ENCODE peak calls at places on chromosomes 4 and X, in seven cellular contexts. P, E, I, D, O, Z and M are unnamed samples.

GRCh38 chrX:68462197-68462596 is 28.9 kb upstream of the OPHN1 start:
- DNase-seq in Z (no peak), D (no peak), P (no peak), O (no peak), I (no peak), E (no peak), M (peak)

GRCh38 chr4:190015538-190016368 is 11.3 kb downstream of the FRG2 start:
- DNase-seq in O (no peak), E (peak), I (no peak), Z (no peak), P (no peak), D (no peak), M (no peak)

GRCh38 chr4:2151544-2151943 is 90.4 kb downstream of the HAUS3 start:
- DNase-seq in P (no peak), Z (no peak), O (no peak), D (no peak), I (no peak), E (no peak), M (no peak)

GRCh38 chrX:49247916-49248811 is 12.9 kb downstream of the CCDC22 start:
- DNase-seq in D (no peak), O (no peak), I (no peak), Z (no peak), E (no peak), P (no peak), M (no peak)

GRCh38 chrX:79081895-79082512 is 62.5 kb upstream of the GPR174 start:
- DNase-seq in O (no peak), Z (no peak), E (no peak), D (no peak), P (no peak), I (peak), M (peak)

GRCh38 chr4:26992657-26993361 is 132.2 kb downstream of the STIM2 start:
- DNase-seq in E (peak), P (peak), O (peak), D (no peak), Z (no peak), I (peak), M (no peak)

GRCh38 chr4:68079918-68080317 is 49.8 kb downstream of the TMPRSS11F start:
- DNase-seq in P (no peak), D (no peak), E (no peak), Z (no peak), I (no peak), O (no peak), M (no peak)

GRCh38 chr4:141078871-141079270 is 54.4 kb downstream of the RNF150 start:
- DNase-seq in I (peak), D (no peak), O (no peak), Z (no peak), E (no peak), P (no peak), M (no peak)

GRCh38 chr4:7124643-7125442 is 57.0 kb upstream of the GRPEL1 start:
- DNase-seq in E (peak), D (peak), Z (peak), O (no peak), I (peak), P (peak), M (peak)

GRCh38 chrX:31854716-31855115 is 782.9 kb upstream of the FTHL17 start:
- DNase-seq in Z (no peak), O (no peak), D (no peak), E (no peak), P (no peak), I (no peak), M (no peak)

GRCh38 chr4:3385719-3386440 is 55.9 kb upstream of the HGFAC start:
- DNase-seq in P (no peak), Z (no peak), D (no peak), I (no peak), O (peak), E (no peak), M (no peak)

GRCh38 chr4:94468093-94468492 is 16.4 kb downstream of the PDLIM5 start:
- DNase-seq in E (no peak), P (no peak), I (no peak), D (no peak), O (no peak), Z (no peak), M (no peak)

GRCh38 chrX:43735957-43736356 is 79.9 kb downstream of the MAOA start:
- DNase-seq in Z (no peak), D (no peak), O (no peak), E (no peak), P (no peak), I (no peak), M (no peak)

GRCh38 chrX:148836741-148837140 is 336.3 kb downstream of the AFF2 start:
- DNase-seq in O (no peak), D (no peak), E (no peak), I (no peak), Z (no peak), P (no peak), M (no peak)

GRCh38 chr4:2412885-2413716 is 5.3 kb downstream of the ZFYVE28 start:
- DNase-seq in O (peak), D (peak), E (peak), P (peak), I (peak), Z (peak), M (peak)

GRCh38 chr4:27930976-27931375 is 1070.3 kb downstream of the STIM2 start:
- DNase-seq in I (no peak), D (no peak), O (no peak), E (no peak), Z (no peak), P (no peak), M (no peak)

GRCh38 chr4:72489267-72489666 is 79.8 kb downstream of the ADAMTS3 start:
- DNase-seq in P (no peak), Z (no peak), D (no peak), O (no peak), I (no peak), E (no peak), M (peak)

GRCh38 chr4:125010776-125011503 is 298.4 kb upstream of the ANKRD50 start:
- DNase-seq in O (no peak), Z (no peak), I (no peak), P (no peak), D (no peak), E (no peak), M (no peak)

GRCh38 chr4:76576824-76577223 is 141.8 kb downstream of the SHROOM3 start:
- DNase-seq in I (no peak), P (no peak), E (no peak), D (no peak), O (no peak), Z (no peak), M (no peak)

GRCh38 chr4:119100640-119101039 is 35.0 kb upstream of the MYOZ2 start:
- DNase-seq in I (no peak), D (no peak), P (no peak), E (no peak), O (no peak), Z (no peak), M (no peak)

GRCh38 chr4:105122334-105122733 is 24.3 kb upstream of the TET2 start:
- DNase-seq in D (no peak), I (no peak), P (no peak), Z (no peak), E (no peak), O (no peak), M (peak)

GRCh38 chrX:37825225-37825842 is 22.0 kb downstream of the DYNLT3 start:
- DNase-seq in P (peak), D (peak), I (peak), E (peak), O (peak), Z (peak), M (no peak)

GRCh38 chrX:108735680-108736508 is 469 bp downstream of the IRS4 start:
- DNase-seq in P (no peak), I (peak), O (no peak), E (no peak), D (no peak), Z (no peak), M (no peak)

GRCh38 chr4:72302981-72303704 is 265.9 kb downstream of the ADAMTS3 start:
- DNase-seq in P (peak), O (no peak), D (no peak), I (peak), Z (no peak), E (no peak), M (peak)

GRCh38 chrX:74421181-74422028 is at the start of gene SLC16A2:
- DNase-seq in D (peak), O (peak), I (peak), P (peak), Z (peak), E (peak), M (peak)

GRCh38 chr4:83208776-83209365 is 75.7 kb downstream of the COQ2 start:
- DNase-seq in D (no peak), Z (no peak), E (no peak), I (peak), O (no peak), P (no peak), M (peak)

GRCh38 chrX:19577181-19577810 is 62.0 kb upstream of the MAP3K15 start:
- DNase-seq in D (no peak), O (no peak), E (no peak), I (no peak), Z (no peak), P (peak), M (no peak)

GRCh38 chr4:21806991-21807390 is 141.6 kb downstream of the KCNIP4 start:
- DNase-seq in Z (no peak), O (no peak), D (no peak), P (no peak), E (no peak), I (no peak), M (no peak)

GRCh38 chr4:77881460-77882295 is 19.0 kb downstream of the MRPL1 start:
- DNase-seq in E (no peak), Z (no peak), P (no peak), D (no peak), O (no peak), I (peak), M (no peak)

GRCh38 chrX:150757371-150757770 is 64.2 kb downstream of the MTMR1 start:
- DNase-seq in O (no peak), P (no peak), D (no peak), E (no peak), I (no peak), Z (no peak), M (no peak)

GRCh38 chrX:129779086-129779672 is 570 bp upstream of the SASH3 start:
- DNase-seq in P (no peak), O (no peak), I (no peak), D (no peak), E (no peak), Z (no peak), M (no peak)

GRCh38 chr4:185123479-185123878 is 19.6 kb upstream of the SLC25A4 start:
- DNase-seq in D (no peak), P (no peak), E (no peak), I (no peak), O (no peak), Z (no peak), M (no peak)